ENCODE peak calls at places on chromosomes 2 and 18, in six cellular contexts. Q is GM06990; V is NCI-H1105; I is NCI-H1092; X is DMS53; S is CD4-positive, alpha-beta T cell. T is an unnamed sample.

GRCh38 chr2:234594715-234595114 is 97.8 kb upstream of the ARL4C start:
- DNase-seq in Q (no peak), V (no peak), I (no peak), X (no peak), S (no peak), T (no peak)

GRCh38 chr2:41896186-41896846 is 151.5 kb upstream of the PKDCC start:
- DNase-seq in Q (peak), V (no peak), I (no peak), X (no peak), S (no peak), T (peak)

GRCh38 chr2:58428286-58428552 is 187.1 kb upstream of the FANCL start:
- DNase-seq in Q (peak), V (peak), I (peak), X (peak), S (no peak), T (peak)

GRCh38 chr2:164430166-164430783 is 191.0 kb downstream of the GRB14 start:
- DNase-seq in Q (no peak), V (peak), I (peak), X (peak), S (no peak), T (peak)

GRCh38 chr2:28398101-28398834 is 5.6 kb downstream of the FOSL2 start:
- DNase-seq in Q (no peak), V (no peak), I (no peak), X (no peak), S (no peak), T (no peak)

GRCh38 chr2:112622528-112622849 is 23.2 kb upstream of the SLC20A1 start:
- DNase-seq in Q (no peak), V (no peak), I (no peak), X (no peak), S (no peak), T (no peak)

GRCh38 chr2:241798631-241799521 is 10.1 kb upstream of the NEU4 start:
- DNase-seq in Q (no peak), V (no peak), I (no peak), X (no peak), S (no peak), T (peak)

GRCh38 chr2:73260338-73260984 is 23.8 kb downstream of the FBXO41 start:
- DNase-seq in Q (no peak), V (no peak), I (no peak), X (peak), S (no peak), T (no peak)

GRCh38 chr18:9596257-9596656 is 18.1 kb downstream of the PPP4R1 start:
- DNase-seq in Q (no peak), V (no peak), I (no peak), X (no peak), S (no peak), T (no peak)

GRCh38 chr18:36269157-36269556 is 28.4 kb upstream of the FHOD3 start:
- DNase-seq in Q (no peak), V (no peak), I (no peak), X (no peak), S (no peak), T (no peak)

GRCh38 chr2:15511686-15512085 is 49.4 kb downstream of the NBAS start:
- DNase-seq in Q (no peak), V (no peak), I (no peak), X (no peak), S (no peak), T (no peak)

GRCh38 chr18:56052202-56052601 is 464.2 kb upstream of the TCF4 start:
- DNase-seq in Q (no peak), V (no peak), I (no peak), X (no peak), S (no peak), T (no peak)

GRCh38 chr2:236781933-236782788 is 212.5 kb downstream of the ACKR3 start:
- DNase-seq in Q (no peak), V (no peak), I (no peak), X (no peak), S (no peak), T (no peak)

GRCh38 chr2:202376460-202377307 is 557 bp downstream of the BMPR2 start:
- DNase-seq in Q (peak), V (no peak), I (no peak), X (peak), S (peak), T (peak)

GRCh38 chr2:137255990-137256389 is 490.6 kb downstream of the THSD7B start:
- DNase-seq in Q (no peak), V (no peak), I (no peak), X (no peak), S (no peak), T (no peak)

GRCh38 chr2:170818294-170819104 is 1.8 kb downstream of the GAD1 start:
- DNase-seq in Q (no peak), V (no peak), I (no peak), X (peak), S (no peak), T (no peak)

GRCh38 chr2:239061824-239062560 is 214.1 kb downstream of the TWIST2 start:
- DNase-seq in Q (no peak), V (no peak), I (no peak), X (no peak), S (no peak), T (no peak)

GRCh38 chr2:127439343-127439742 is 21.1 kb downstream of the PROC start:
- DNase-seq in Q (no peak), V (no peak), I (no peak), X (no peak), S (no peak), T (no peak)

GRCh38 chr18:24987271-24987932 is 364.6 kb downstream of the ZNF521 start:
- DNase-seq in Q (no peak), V (no peak), I (no peak), X (no peak), S (no peak), T (no peak)

GRCh38 chr2:37232131-37232933 is 874 bp downstream of the NDUFAF7 start:
- DNase-seq in Q (no peak), V (no peak), I (no peak), X (no peak), S (no peak), T (peak)

GRCh38 chr2:167966367-167966766 is 281.0 kb downstream of the STK39 start:
- DNase-seq in Q (no peak), V (no peak), I (no peak), X (no peak), S (no peak), T (no peak)

GRCh38 chr2:25309402-25309801 is 32.3 kb downstream of the DNMT3A start:
- DNase-seq in Q (no peak), V (peak), I (peak), X (peak), S (peak), T (peak)

GRCh38 chr18:12091742-12092141 is 1.9 kb upstream of the ANKRD62 start:
- DNase-seq in Q (no peak), V (no peak), I (no peak), X (no peak), S (no peak), T (no peak)

GRCh38 chr2:119517433-119517832 is 6.8 kb downstream of the SCTR start:
- DNase-seq in Q (no peak), V (peak), I (peak), X (peak), S (peak), T (peak)

GRCh38 chr18:79621501-79621900 is 58.1 kb upstream of the CTDP1 start:
- DNase-seq in Q (no peak), V (no peak), I (no peak), X (no peak), S (no peak), T (no peak)

GRCh38 chr2:37653805-37654378 is 17.6 kb downstream of the CDC42EP3 start:
- DNase-seq in Q (peak), V (no peak), I (no peak), X (peak), S (no peak), T (peak)

GRCh38 chr2:8078760-8079159 is 603.1 kb upstream of the ID2 start:
- DNase-seq in Q (no peak), V (no peak), I (no peak), X (no peak), S (no peak), T (no peak)

GRCh38 chr18:6877288-6877687 is 147.8 kb downstream of the ARHGAP28 start:
- DNase-seq in Q (no peak), V (no peak), I (no peak), X (no peak), S (no peak), T (no peak)

GRCh38 chr2:198188982-198189381 is 384.6 kb downstream of the PLCL1 start:
- DNase-seq in Q (no peak), V (no peak), I (no peak), X (no peak), S (no peak), T (no peak)

GRCh38 chr2:224143521-224143920 is 104.4 kb upstream of the SERPINE2 start:
- DNase-seq in Q (no peak), V (no peak), I (no peak), X (no peak), S (no peak), T (no peak)

GRCh38 chr18:8176105-8176504 is 433.1 kb upstream of the RAB12 start:
- DNase-seq in Q (no peak), V (no peak), I (no peak), X (no peak), S (no peak), T (no peak)

GRCh38 chr2:233676046-233676445 is 4.3 kb downstream of the UGT1A9 start:
- DNase-seq in Q (no peak), V (no peak), I (no peak), X (no peak), S (no peak), T (no peak)

T was measured in GM20000.